ENCODE peak calls at places on chromosomes 12 and 14, in ten cellular contexts. D, B, Y, P, A, T, S, M, C and E are unnamed samples.

GRCh38 chr14:32330356-32331226 is 1.5 kb downstream of the AKAP6 start:
- DNase-seq in D (no peak), B (no peak), Y (peak), P (no peak), A (no peak), T (no peak), S (no peak), M (no peak), C (no peak), E (peak)

GRCh38 chr12:633731-634130 is 29.5 kb downstream of the NINJ2 start:
- DNase-seq in D (no peak), B (no peak), Y (no peak), P (no peak), A (no peak), T (no peak), S (no peak), M (no peak), C (no peak), E (no peak)

GRCh38 chr12:85834378-85834777 is 1.8 kb downstream of the RASSF9 start:
- DNase-seq in D (no peak), B (no peak), Y (no peak), P (no peak), A (no peak), T (no peak), S (no peak), M (no peak), C (peak), E (no peak)

GRCh38 chr12:113802966-113803828 is 162.9 kb downstream of the RBM19 start:
- DNase-seq in D (no peak), B (no peak), Y (no peak), P (no peak), A (no peak), T (no peak), S (no peak), M (no peak), C (no peak), E (no peak)

GRCh38 chr12:122799635-122800243 is 25.4 kb downstream of the CCDC62 start:
- DNase-seq in D (no peak), B (peak), Y (no peak), P (no peak), A (no peak), T (no peak), S (no peak), M (no peak), C (no peak), E (no peak)

GRCh38 chr14:36605506-36605857 is 23.1 kb upstream of the NKX2-8 start:
- DNase-seq in D (no peak), B (no peak), Y (peak), P (peak), A (peak), T (no peak), S (no peak), M (no peak), C (peak), E (no peak)

GRCh38 chr14:102922490-102923200 is at the start of gene AMN:
- DNase-seq in D (peak), B (no peak), Y (no peak), P (peak), A (no peak), T (no peak), S (peak), M (no peak), C (no peak), E (no peak)

GRCh38 chr12:92208613-92209121 is 63.0 kb upstream of the BTG1 start:
- DNase-seq in D (peak), B (peak), Y (peak), P (peak), A (peak), T (no peak), S (peak), M (no peak), C (no peak), E (no peak)

GRCh38 chr12:5830121-5830520 is 114.9 kb downstream of the ANO2 start:
- DNase-seq in D (no peak), B (no peak), Y (no peak), P (no peak), A (no peak), T (no peak), S (no peak), M (peak), C (no peak), E (no peak)

GRCh38 chr14:71726639-71727085 is 205.6 kb upstream of the RGS6 start:
- DNase-seq in D (no peak), B (no peak), Y (no peak), P (peak), A (no peak), T (no peak), S (peak), M (no peak), C (no peak), E (no peak)

GRCh38 chr14:75257241-75257640 is 21.4 kb upstream of the FOS start:
- DNase-seq in D (no peak), B (no peak), Y (no peak), P (peak), A (no peak), T (no peak), S (peak), M (no peak), C (no peak), E (no peak)